ENCODE peak calls at places on chromosome 20, in seven cellular contexts. O is CD8-positive, alpha-beta T cell; I is aorta; H is epithelial cell of esophagus; T is spleen; N is choroid plexus epithelial cell; R is fibroblast of lung. Q is an unnamed sample.

GRCh38 chr20:38032585-38033329 is 499 bp downstream of the TTI1 start:
- DNase-seq in O (no peak), I (no peak), H (no peak), T (peak), N (no peak), R (no peak), Q (no peak)

GRCh38 chr20:8963330-8963729 is 105.6 kb upstream of the PLCB4 start:
- DNase-seq in O (no peak), I (no peak), H (no peak), T (no peak), N (no peak), R (no peak), Q (no peak)

GRCh38 chr20:3714092-3714491 is 1.7 kb upstream of the SIGLEC1 start:
- DNase-seq in O (no peak), I (no peak), H (no peak), T (no peak), N (no peak), R (no peak), Q (no peak)

GRCh38 chr20:14189794-14190402 is 147.5 kb downstream of the FLRT3 start:
- DNase-seq in O (no peak), I (no peak), H (peak), T (no peak), N (peak), R (peak), Q (peak)

GRCh38 chr20:38353298-38353697 is 7.0 kb downstream of the LBP start:
- DNase-seq in O (no peak), I (no peak), H (no peak), T (no peak), N (no peak), R (peak), Q (no peak)

GRCh38 chr20:38197217-38198008 is 32.3 kb upstream of the TGM2 start:
- DNase-seq in O (no peak), I (peak), H (no peak), T (no peak), N (no peak), R (no peak), Q (no peak)

GRCh38 chr20:6909608-6910007 is 142.1 kb downstream of the BMP2 start:
- DNase-seq in O (no peak), I (no peak), H (peak), T (no peak), N (no peak), R (no peak), Q (no peak)

GRCh38 chr20:37545516-37545915 is 17.8 kb upstream of the BLCAP start:
- DNase-seq in O (no peak), I (no peak), H (no peak), T (no peak), N (no peak), R (no peak), Q (no peak)

GRCh38 chr20:37319120-37319717 is 26.7 kb upstream of the SRC start:
- DNase-seq in O (no peak), I (no peak), H (peak), T (no peak), N (peak), R (peak), Q (peak)

GRCh38 chr20:50725722-50726000 is 5.7 kb upstream of the PARD6B start:
- DNase-seq in O (no peak), I (no peak), H (no peak), T (no peak), N (no peak), R (no peak), Q (no peak)

GRCh38 chr20:38331245-38331644 is 15.0 kb upstream of the LBP start:
- DNase-seq in O (no peak), I (no peak), H (no peak), T (no peak), N (no peak), R (no peak), Q (no peak)

GRCh38 chr20:33025318-33025876 is 6.1 kb upstream of the BPIFB6 start:
- DNase-seq in O (no peak), I (no peak), H (no peak), T (no peak), N (no peak), R (no peak), Q (no peak)

GRCh38 chr20:16575390-16576140 is 2.3 kb upstream of the KIF16B start:
- DNase-seq in O (no peak), I (no peak), H (no peak), T (no peak), N (no peak), R (no peak), Q (no peak)

GRCh38 chr20:38842558-38842981 is 37.1 kb downstream of the PPP1R16B start:
- DNase-seq in O (no peak), I (no peak), H (no peak), T (peak), N (no peak), R (no peak), Q (no peak)

GRCh38 chr20:3805594-3806264 is 9.6 kb downstream of the CDC25B start:
- DNase-seq in O (no peak), I (no peak), H (peak), T (peak), N (peak), R (peak), Q (no peak)

GRCh38 chr20:50195524-50196120 is 5.0 kb downstream of the CEBPB start:
- DNase-seq in O (no peak), I (no peak), H (peak), T (no peak), N (no peak), R (no peak), Q (no peak)

GRCh38 chr20:37523012-37523391 is 2.0 kb downstream of the NNAT start:
- DNase-seq in O (no peak), I (no peak), H (no peak), T (peak), N (no peak), R (no peak), Q (no peak)

GRCh38 chr20:51189814-51190782 is 167.2 kb upstream of the KCNG1 start:
- DNase-seq in O (no peak), I (no peak), H (no peak), T (no peak), N (no peak), R (no peak), Q (no peak)

GRCh38 chr20:34989670-34990069 is 34.0 kb downstream of the MYH7B start:
- DNase-seq in O (no peak), I (no peak), H (no peak), T (no peak), N (no peak), R (no peak), Q (no peak)

GRCh38 chr20:55740076-55740475 is 265.2 kb downstream of the CBLN4 start:
- DNase-seq in O (no peak), I (no peak), H (no peak), T (no peak), N (no peak), R (no peak), Q (no peak)

GRCh38 chr20:47878601-47879004 is 93.3 kb upstream of the SULF2 start:
- DNase-seq in O (no peak), I (no peak), H (peak), T (no peak), N (no peak), R (no peak), Q (no peak)

GRCh38 chr20:2829376-2829775 is 11.1 kb downstream of the PCED1A start:
- DNase-seq in O (no peak), I (no peak), H (no peak), T (no peak), N (no peak), R (no peak), Q (no peak)

GRCh38 chr20:4453369-4453768 is 268.3 kb upstream of the PRND start:
- DNase-seq in O (no peak), I (no peak), H (no peak), T (no peak), N (peak), R (no peak), Q (no peak)

GRCh38 chr20:23350855-23351838 is 556 bp downstream of the NXT1 start:
- DNase-seq in O (peak), I (peak), H (peak), T (peak), N (peak), R (peak), Q (no peak)

GRCh38 chr20:48162621-48163020 is 377.3 kb upstream of the SULF2 start:
- DNase-seq in O (no peak), I (no peak), H (no peak), T (no peak), N (no peak), R (no peak), Q (no peak)

GRCh38 chr20:48100483-48100882 is 315.2 kb upstream of the SULF2 start:
- DNase-seq in O (no peak), I (no peak), H (no peak), T (no peak), N (no peak), R (no peak), Q (no peak)

GRCh38 chr20:51350941-51351631 is 191.4 kb downstream of the NFATC2 start:
- DNase-seq in O (no peak), I (no peak), H (peak), T (peak), N (peak), R (peak), Q (peak)

DNA sequence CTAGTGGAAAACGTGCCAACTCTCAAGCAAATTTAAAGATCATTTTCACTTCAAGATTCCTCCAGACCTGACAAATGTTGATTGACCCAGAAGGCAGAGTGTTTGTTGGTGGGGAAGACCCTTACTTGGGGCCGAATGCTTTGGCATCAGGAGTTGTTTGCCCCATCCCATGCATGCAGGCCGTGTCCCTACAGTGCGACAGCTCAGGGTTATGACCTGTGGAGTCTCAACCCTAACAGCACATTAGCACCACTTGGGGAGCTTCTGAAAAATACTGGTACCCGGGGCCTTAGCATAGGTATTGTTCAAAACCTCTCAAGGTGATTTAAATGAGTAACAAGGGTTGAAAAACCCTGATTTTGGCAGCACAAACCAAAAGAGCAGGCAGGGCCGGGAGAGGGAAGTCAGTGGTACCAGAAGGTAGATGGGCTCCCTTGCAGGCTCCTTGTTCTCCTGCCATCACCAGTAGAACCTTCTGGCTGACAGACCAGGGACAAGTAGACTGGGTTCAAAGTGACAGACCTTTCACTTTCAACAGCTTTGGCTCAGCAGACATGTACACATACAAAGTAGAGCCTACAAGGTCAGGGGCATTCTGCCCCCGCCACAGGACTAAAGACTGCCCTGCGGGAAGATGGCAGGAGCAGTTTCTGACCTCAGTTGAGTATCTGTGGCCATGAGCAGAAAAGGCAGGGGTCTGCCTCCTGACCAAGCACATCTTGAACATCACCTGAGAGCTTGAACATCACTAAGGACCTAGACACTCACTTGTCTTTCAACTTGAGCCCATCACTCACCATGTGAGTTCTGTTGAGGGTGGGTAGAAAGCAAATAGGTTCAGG is 39.6 kb downstream of the PLCG1 start:
- DNase-seq in O (peak), I (no peak), H (no peak), T (no peak), N (no peak), R (no peak), Q (no peak)
- H3K4me3 ChIP-seq in O (no peak), I (no peak), H (no peak), T (no peak), N (no peak), R (no peak), Q (no peak)

GRCh38 chr20:59161626-59162170 is 1.9 kb upstream of the ZNF831 start:
- DNase-seq in O (no peak), I (no peak), H (no peak), T (no peak), N (no peak), R (no peak), Q (no peak)
- H3K4me3 ChIP-seq in O (peak), I (no peak), H (no peak), T (no peak), N (no peak), R (no peak), Q (no peak)

GRCh38 chr20:45358282-45359068 is 4.5 kb upstream of the SYS1 start:
- DNase-seq in O (no peak), I (peak), H (no peak), T (no peak), N (peak), R (peak), Q (peak)
- H3K4me3 ChIP-seq in O (no peak), I (no peak), H (no peak), T (no peak), N (no peak), R (no peak), Q (no peak)

GRCh38 chr20:25081065-25081729 is 744 bp downstream of the VSX1 start:
- DNase-seq in O (peak), I (no peak), H (peak), T (peak), N (no peak), R (no peak), Q (no peak)
- H3K4me3 ChIP-seq in O (no peak), I (no peak), H (no peak), T (no peak), N (no peak), R (no peak), Q (no peak)

GRCh38 chr20:10167594-10167993 is 51.0 kb upstream of the SNAP25 start:
- DNase-seq in O (no peak), I (no peak), H (no peak), T (no peak), N (no peak), R (no peak), Q (no peak)

GRCh38 chr20:10172998-10173655 is 45.5 kb upstream of the SNAP25 start:
- DNase-seq in O (no peak), I (no peak), H (no peak), T (peak), N (no peak), R (no peak), Q (no peak)

GRCh38 chr20:10169752-10170151 is 48.9 kb upstream of the SNAP25 start:
- DNase-seq in O (no peak), I (no peak), H (no peak), T (no peak), N (no peak), R (no peak), Q (no peak)

GRCh38 chr20:10170261-10170660 is 48.4 kb upstream of the SNAP25 start:
- DNase-seq in O (no peak), I (no peak), H (no peak), T (no peak), N (no peak), R (no peak), Q (no peak)

GRCh38 chr20:10171864-10172751 is 46.5 kb upstream of the SNAP25 start:
- DNase-seq in O (peak), I (peak), H (peak), T (peak), N (peak), R (peak), Q (no peak)
- H3K4me3 ChIP-seq in O (no peak), I (peak), H (peak), T (peak), N (peak), R (peak), Q (peak)

GRCh38 chr20:62305149-62305764 is 2.5 kb downstream of the ADRM1 start:
- DNase-seq in O (no peak), I (no peak), H (peak), T (no peak), N (no peak), R (no peak), Q (no peak)
- H3K4me3 ChIP-seq in O (no peak), I (no peak), H (peak), T (no peak), N (peak), R (no peak), Q (no peak)